ENCODE peak calls at places on chromosomes 16 and 17, in nine cellular contexts. R is body of pancreas, V is tibial nerve, N is adrenal gland, E is breast epithelium, O is heart left ventricle, L is uterus, U is GM12891, T is HCT116. J is an unnamed sample.

GRCh38 chr17:77298811-77299210 is 158.0 kb downstream of the SEC14L1 start:
- DNase-seq in R (no peak), V (no peak), N (no peak), E (no peak), O (no peak), L (no peak), U (no peak), T (no peak), J (no peak)

GRCh38 chr16:29898135-29898534 is 1.2 kb downstream of the SEZ6L2 start:
- DNase-seq in R (no peak), V (no peak), N (no peak), E (no peak), O (no peak), L (no peak), U (no peak), T (no peak), J (no peak)

GRCh38 chr17:2214047-2214717 is 89.4 kb downstream of the SMG6 start:
- DNase-seq in R (peak), V (peak), N (peak), E (no peak), O (peak), L (peak), U (no peak), T (no peak), J (peak)

GRCh38 chr16:8677481-8677880 is 3.1 kb downstream of the ABAT start:
- DNase-seq in R (no peak), V (no peak), N (no peak), E (no peak), O (no peak), L (no peak), U (no peak), T (no peak), J (no peak)

GRCh38 chr16:27867122-27868110 is 196.1 kb downstream of the GSG1L start:
- DNase-seq in R (peak), V (no peak), N (peak), E (no peak), O (peak), L (peak), U (peak), T (peak), J (peak)

GRCh38 chr17:31256936-31257335 is 40.1 kb downstream of the OMG start:
- DNase-seq in R (no peak), V (no peak), N (no peak), E (no peak), O (no peak), L (no peak), U (no peak), T (no peak), J (no peak)

GRCh38 chr16:28000314-28000713 is 63.2 kb downstream of the GSG1L start:
- DNase-seq in R (no peak), V (no peak), N (no peak), E (no peak), O (no peak), L (no peak), U (no peak), T (no peak), J (no peak)

GRCh38 chr16:67844441-67844840 is 2.3 kb upstream of the NUTF2 start:
- DNase-seq in R (no peak), V (no peak), N (no peak), E (no peak), O (no peak), L (no peak), U (no peak), T (no peak), J (no peak)

GRCh38 chr16:27405546-27406451 is 3.8 kb downstream of the IL21R start:
- DNase-seq in R (no peak), V (no peak), N (no peak), E (no peak), O (no peak), L (no peak), U (no peak), T (no peak), J (no peak)

GRCh38 chr16:72856797-72857196 is 191.1 kb downstream of the ZFHX3 start:
- DNase-seq in R (no peak), V (no peak), N (no peak), E (no peak), O (no peak), L (no peak), U (peak), T (no peak), J (no peak)

GRCh38 chr17:82831818-82832200 is 8.0 kb downstream of the ZNF750 start:
- DNase-seq in R (no peak), V (no peak), N (no peak), E (no peak), O (no peak), L (no peak), U (no peak), T (no peak), J (no peak)

GRCh38 chr17:77881545-77881944 is 77.0 kb upstream of the TNRC6C start:
- DNase-seq in R (peak), V (peak), N (peak), E (peak), O (peak), L (peak), U (peak), T (no peak), J (peak)

GRCh38 chr17:59845595-59846390 is 47.0 kb downstream of the TUBD1 start:
- DNase-seq in R (peak), V (no peak), N (peak), E (peak), O (no peak), L (no peak), U (no peak), T (peak), J (no peak)

GRCh38 chr16:63749256-63749655 is 1372.6 kb downstream of the CDH11 start:
- DNase-seq in R (no peak), V (no peak), N (no peak), E (no peak), O (no peak), L (no peak), U (no peak), T (no peak), J (no peak)

GRCh38 chr16:74304164-74304834 is 7.7 kb downstream of the PSMD7 start:
- DNase-seq in R (no peak), V (no peak), N (no peak), E (no peak), O (no peak), L (no peak), U (no peak), T (no peak), J (no peak)

GRCh38 chr17:30244853-30245385 is 9.4 kb upstream of the SLC6A4 start:
- DNase-seq in R (no peak), V (no peak), N (no peak), E (no peak), O (no peak), L (no peak), U (no peak), T (no peak), J (peak)

GRCh38 chr17:55161935-55162555 is 102.7 kb upstream of the HLF start:
- DNase-seq in R (no peak), V (no peak), N (no peak), E (no peak), O (no peak), L (no peak), U (no peak), T (peak), J (peak)

GRCh38 chr16:21162661-21163151 is 4.2 kb downstream of the LDAF1 start:
- DNase-seq in R (peak), V (no peak), N (peak), E (no peak), O (peak), L (peak), U (no peak), T (no peak), J (no peak)

GRCh38 chr17:68431045-68431608 is 26.2 kb downstream of the WIPI1 start:
- DNase-seq in R (no peak), V (no peak), N (peak), E (no peak), O (no peak), L (no peak), U (no peak), T (no peak), J (no peak)

GRCh38 chr16:80806957-80807356 is 2.6 kb upstream of the CDYL2 start:
- DNase-seq in R (no peak), V (no peak), N (no peak), E (no peak), O (no peak), L (no peak), U (no peak), T (no peak), J (peak)

GRCh38 chr17:34377078-34377823 is 14.2 kb upstream of the CCL1 start:
- DNase-seq in R (no peak), V (no peak), N (no peak), E (no peak), O (no peak), L (no peak), U (no peak), T (no peak), J (no peak)

GRCh38 chr17:1629647-1630310 is 1.1 kb upstream of the SLC43A2 start:
- DNase-seq in R (peak), V (no peak), N (peak), E (peak), O (peak), L (no peak), U (no peak), T (peak), J (no peak)

GRCh38 chr16:17416461-17417221 is 54.1 kb downstream of the XYLT1 start:
- DNase-seq in R (peak), V (no peak), N (peak), E (no peak), O (peak), L (no peak), U (peak), T (no peak), J (no peak)

GRCh38 chr17:43840814-43841213 is 6.2 kb upstream of the CD300LG start:
- DNase-seq in R (no peak), V (no peak), N (no peak), E (no peak), O (no peak), L (no peak), U (no peak), T (no peak), J (no peak)

GRCh38 chr17:64658931-64659330 is 3.2 kb downstream of the SMURF2 start:
- DNase-seq in R (no peak), V (no peak), N (no peak), E (no peak), O (no peak), L (no peak), U (no peak), T (no peak), J (no peak)

GRCh38 chr16:12906271-12906670 is 4.9 kb downstream of the SHISA9 start:
- DNase-seq in R (no peak), V (no peak), N (no peak), E (no peak), O (no peak), L (no peak), U (no peak), T (no peak), J (no peak)

GRCh38 chr16:50467943-50468748 is 80.0 kb upstream of the NKD1 start:
- DNase-seq in R (peak), V (no peak), N (peak), E (no peak), O (no peak), L (no peak), U (no peak), T (no peak), J (no peak)

GRCh38 chr16:25501530-25502255 is 190.1 kb upstream of the HS3ST4 start:
- DNase-seq in R (no peak), V (no peak), N (no peak), E (no peak), O (no peak), L (no peak), U (no peak), T (no peak), J (no peak)

GRCh38 chr17:82866521-82867214 is 26.8 kb upstream of the ZNF750 start:
- DNase-seq in R (peak), V (no peak), N (peak), E (no peak), O (no peak), L (no peak), U (no peak), T (no peak), J (peak)

DNA sequence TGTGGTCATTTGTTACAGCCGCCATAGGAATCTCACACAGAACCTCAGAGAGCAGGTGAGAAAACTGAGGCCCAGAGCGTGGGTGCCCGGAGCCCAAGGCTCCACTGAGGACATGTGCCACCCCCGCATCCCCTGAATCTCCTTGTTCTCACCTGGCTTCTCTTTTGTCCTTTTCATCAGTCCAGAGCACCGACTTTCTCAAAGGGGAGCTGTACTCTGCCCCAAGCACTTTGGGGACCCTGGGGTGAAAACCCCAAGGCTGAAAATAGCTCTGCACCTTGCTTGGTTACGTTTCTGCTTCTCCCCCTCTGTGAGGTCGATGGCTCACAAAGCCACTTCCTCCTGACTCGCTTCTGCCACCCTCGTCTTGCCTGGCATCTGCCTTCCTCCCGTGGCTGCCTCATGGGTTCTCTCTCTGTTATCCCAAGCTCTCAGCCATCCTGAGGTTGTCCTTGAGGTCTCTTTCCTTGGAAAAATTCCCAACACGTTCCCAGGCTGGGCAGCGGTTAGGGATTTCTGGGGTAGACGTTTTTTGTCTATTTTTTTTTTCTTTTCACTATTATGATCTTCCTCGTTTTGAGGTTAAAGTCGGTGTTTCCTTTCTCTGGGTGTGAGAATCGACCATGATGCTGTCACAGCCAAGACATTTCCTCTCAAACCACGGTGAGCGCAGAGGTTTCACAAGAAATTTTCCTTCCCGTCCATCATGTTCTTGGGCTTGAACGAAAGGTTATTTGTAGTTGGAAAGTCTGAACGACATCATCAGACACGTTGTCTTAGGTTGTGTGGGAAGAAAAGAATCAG is 37.2 kb downstream of the IRF8 start:
- DNase-seq in R (peak), V (no peak), N (no peak), E (no peak), O (no peak), L (no peak), U (peak), T (no peak), J (no peak)
- TF ChIP-seq POLR2A in R (no peak), V (no peak), N (no peak), E (no peak), O (no peak), L (no peak), U (no peak), T (no peak), J (no peak)

DNA sequence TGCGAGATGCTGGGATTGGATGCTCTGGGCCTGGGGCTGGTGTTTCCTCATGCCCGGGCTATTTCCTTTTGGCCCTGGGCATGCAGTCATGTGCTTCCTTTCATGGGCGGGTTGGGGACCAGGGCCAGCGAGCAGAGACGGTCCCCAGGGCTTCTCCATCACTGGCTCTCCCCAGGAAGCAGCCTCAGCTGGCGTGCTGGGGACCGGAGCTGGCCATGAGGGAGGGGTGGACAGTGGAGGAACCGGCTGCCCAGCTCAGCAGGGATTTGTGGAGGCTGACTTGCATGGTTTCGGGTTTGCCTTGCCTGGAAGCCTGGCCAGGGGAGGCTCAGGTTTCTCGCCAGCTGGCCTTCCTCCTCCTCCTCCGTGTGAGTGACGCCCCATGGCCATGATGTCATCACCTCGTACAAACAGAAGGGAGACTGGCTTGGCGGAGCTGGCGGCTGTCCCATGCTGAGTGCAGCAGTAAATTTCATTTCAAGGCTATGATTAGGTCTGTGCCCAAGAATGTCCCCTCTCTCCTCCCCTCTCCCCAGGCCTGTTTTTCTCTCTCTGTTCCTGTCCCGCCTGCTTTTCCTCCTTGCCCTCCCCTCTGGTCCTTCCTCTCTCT is 8.9 kb upstream of the TIMP2 start:
- DNase-seq in R (peak), V (peak), N (peak), E (peak), O (peak), L (peak), U (no peak), T (no peak), J (peak)
- TF ChIP-seq POLR2A in R (peak), V (no peak), N (no peak), E (no peak), O (no peak), L (peak), U (no peak), T (no peak), J (peak)

GRCh38 chr17:20157078-20157360 is 147.9 kb downstream of the SPECC1 start:
- DNase-seq in R (no peak), V (no peak), N (no peak), E (no peak), O (no peak), L (no peak), U (no peak), T (no peak), J (no peak)

GRCh38 chr17:20156196-20157077 is 147.3 kb downstream of the SPECC1 start:
- DNase-seq in R (peak), V (no peak), N (peak), E (peak), O (no peak), L (peak), U (peak), T (peak), J (peak)

GRCh38 chr17:20154601-20155000 is 145.4 kb downstream of the SPECC1 start:
- DNase-seq in R (no peak), V (no peak), N (no peak), E (no peak), O (no peak), L (no peak), U (no peak), T (no peak), J (no peak)

GRCh38 chr17:20153231-20153630 is 144.1 kb downstream of the SPECC1 start:
- DNase-seq in R (no peak), V (no peak), N (no peak), E (no peak), O (no peak), L (no peak), U (no peak), T (no peak), J (no peak)

DNA sequence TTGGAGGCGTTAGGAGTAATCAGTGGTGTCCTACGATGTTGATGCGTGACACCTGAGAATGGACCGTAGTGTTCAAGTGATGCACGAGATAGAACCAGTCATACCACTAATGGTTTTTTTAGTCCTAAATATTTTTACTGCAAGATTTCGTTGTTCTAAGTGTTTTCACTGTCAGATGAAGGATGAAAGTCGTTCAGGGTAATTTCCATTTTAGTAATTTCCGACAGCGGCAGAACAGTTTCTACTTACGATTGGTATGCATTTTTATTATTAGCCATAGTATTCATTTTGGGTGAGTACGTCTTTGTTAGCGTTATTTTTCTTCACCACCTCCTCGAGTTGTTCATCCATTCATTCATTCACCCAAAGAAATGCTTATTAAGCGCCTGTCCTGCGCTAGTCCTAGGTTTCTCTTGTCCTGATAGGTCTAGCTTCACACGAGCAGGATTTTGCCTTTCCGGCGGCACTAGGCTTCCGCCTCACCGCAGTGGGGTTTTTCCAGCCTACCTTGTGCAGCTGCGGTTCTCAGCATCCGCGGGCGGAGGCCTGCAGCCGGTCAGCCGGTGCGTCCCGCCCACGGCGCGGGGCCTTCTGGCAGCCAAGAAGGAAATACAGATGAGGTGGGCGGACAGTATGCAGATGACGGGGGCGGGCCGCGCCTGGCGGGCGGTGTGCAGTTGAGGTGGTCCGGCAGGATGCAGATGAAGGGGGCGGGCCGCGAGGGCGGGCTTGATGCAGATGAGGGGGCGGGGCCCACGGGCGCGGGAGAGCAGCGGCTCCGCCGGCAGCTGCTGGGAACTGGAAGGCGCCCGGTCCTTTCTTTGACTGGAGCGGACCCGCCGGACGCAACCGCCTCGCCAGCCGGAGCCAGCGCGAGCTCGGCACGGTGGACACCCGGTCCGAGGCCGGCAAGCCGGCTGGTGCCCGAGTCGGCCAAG is 146.4 kb downstream of the SPECC1 start:
- DNase-seq in R (peak), V (peak), N (peak), E (peak), O (peak), L (peak), U (peak), T (peak), J (peak)
- TF ChIP-seq POLR2A in R (peak), V (peak), N (peak), E (no peak), O (no peak), L (peak), U (peak), T (no peak), J (peak)

DNA sequence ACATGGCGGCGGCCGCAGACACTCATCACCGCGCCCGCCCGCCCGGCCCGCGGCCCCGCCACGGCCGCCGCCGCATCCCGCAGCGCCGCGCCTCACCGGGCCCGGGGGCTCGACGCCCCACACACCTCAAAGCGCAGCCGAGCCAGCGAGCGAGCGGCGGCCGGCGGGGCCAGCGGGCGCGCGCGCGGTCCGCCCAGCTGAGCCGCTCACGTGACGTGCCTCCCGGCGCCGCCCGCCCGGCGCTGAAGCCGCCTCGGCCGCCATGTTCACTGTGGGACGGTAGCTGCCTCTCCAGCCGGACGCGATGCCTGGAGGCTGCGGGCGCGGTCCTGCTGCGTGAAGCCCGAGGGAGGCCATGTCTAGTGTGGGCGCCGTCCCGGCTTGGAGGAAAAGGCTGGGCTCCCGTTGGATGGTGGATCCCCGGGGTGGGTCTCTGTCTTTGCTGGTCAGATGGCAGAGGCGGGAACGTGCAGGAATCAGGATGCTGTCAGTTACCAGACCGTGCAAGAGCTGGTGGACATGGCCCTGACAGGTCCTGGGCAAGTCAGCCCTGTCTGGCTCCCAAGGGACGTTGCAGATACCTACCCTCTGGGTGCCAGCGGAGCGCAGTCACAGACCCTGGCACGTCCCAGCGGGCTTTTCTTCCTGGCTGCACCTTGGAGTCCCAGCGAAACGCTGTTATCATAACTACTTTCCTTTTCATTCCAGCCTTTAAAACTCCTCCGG is at the start of gene USP31:
- DNase-seq in R (peak), V (peak), N (peak), E (peak), O (peak), L (peak), U (peak), T (peak), J (peak)
- TF ChIP-seq POLR2A in R (peak), V (no peak), N (no peak), E (no peak), O (no peak), L (peak), U (no peak), T (peak), J (peak)